ENCODE peak calls at places on chromosomes 1 and 21, in seven cellular contexts. J is A549, K is body of pancreas, F is tibial nerve, L is fibroblast of mammary gland, S is upper lobe of right lung, B is OCI-LY7. G is an unnamed sample.

GRCh38 chr21:35683620-35684019 is 376.7 kb downstream of the SETD4 start:
- DNase-seq in L (no peak), F (no peak), B (no peak), S (no peak), K (no peak), J (no peak), G (no peak)

GRCh38 chr1:38297246-38297645 is 250.7 kb upstream of the POU3F1 start:
- DNase-seq in L (no peak), J (no peak), S (no peak), F (no peak), B (no peak), K (no peak), G (no peak)

GRCh38 chr21:22925032-22925431 is 1926.8 kb downstream of the NCAM2 start:
- DNase-seq in S (no peak), K (no peak), B (no peak), L (no peak), F (no peak), J (no peak), G (no peak)

GRCh38 chr1:46533179-46533864 is 18.1 kb downstream of the KNCN start:
- DNase-seq in S (peak; percentile 75), F (no peak), J (no peak), L (peak; percentile 18), K (peak; percentile 41), B (no peak), G (no peak)

GRCh38 chr1:167542109-167543032 is 11.2 kb downstream of the CREG1 start:
- DNase-seq in F (no peak), J (no peak), L (no peak), K (no peak), S (no peak), B (peak; percentile 45), G (peak; percentile 77)

GRCh38 chr1:192943522-192943921 is 115.6 kb downstream of the UCHL5 start:
- DNase-seq in S (no peak), J (no peak), B (no peak), K (no peak), L (no peak), F (no peak), G (no peak)

GRCh38 chr1:3611170-3612019 is at the start of gene MEGF6:
- DNase-seq in J (peak; percentile 58), B (no peak), K (peak; percentile 78), L (no peak), S (peak; percentile 93), F (no peak), G (peak; percentile 16)

GRCh38 chr1:97743129-97743528 is 177.7 kb downstream of the DPYD start:
- DNase-seq in K (no peak), S (no peak), F (no peak), J (no peak), L (no peak), B (no peak), G (no peak)

GRCh38 chr1:36752891-36753361 is 270.2 kb upstream of the CSF3R start:
- DNase-seq in J (no peak), S (peak; percentile 51), B (no peak), K (no peak), F (no peak), L (no peak), G (peak; percentile 5)

GRCh38 chr1:59150537-59151386 is 146.1 kb upstream of the FGGY start:
- DNase-seq in L (peak; percentile 100), F (peak; percentile 74), S (no peak), K (peak; percentile 44), B (no peak), J (peak; percentile 78), G (peak; percentile 96)

GRCh38 chr1:14835725-14836124 is 237.2 kb downstream of the KAZN start:
- DNase-seq in B (no peak), L (peak; percentile 77), K (no peak), F (no peak), S (no peak), J (no peak), G (no peak)

GRCh38 chr1:204583909-204584632 is 67.9 kb downstream of the MDM4 start:
- DNase-seq in J (no peak), S (no peak), K (peak; percentile 43), B (no peak), L (no peak), F (no peak), G (peak; percentile 49)

GRCh38 chr1:63524166-63524565 is 841 bp downstream of the EFCAB7 start:
- DNase-seq in K (no peak), F (no peak), L (peak; percentile 11), B (peak; percentile 27), S (no peak), J (peak; percentile 2), G (no peak)

GRCh38 chr1:44924835-44925464 is 61.4 kb downstream of the EIF2B3 start:
- DNase-seq in F (no peak), B (peak; percentile 23), L (peak; percentile 89), K (no peak), S (no peak), J (peak; percentile 36), G (peak; percentile 70)

GRCh38 chr1:230839166-230839565 is 29.2 kb downstream of the C1orf198 start:
- DNase-seq in B (no peak), L (no peak), K (no peak), J (no peak), F (no peak), S (no peak), G (no peak)

GRCh38 chr1:39391741-39392679 is 99.4 kb upstream of the BMP8A start:
- DNase-seq in L (peak; percentile 91), S (no peak), J (peak; percentile 74), K (peak; percentile 32), B (no peak), F (peak; percentile 37), G (peak; percentile 82)

GRCh38 chr1:54110991-54111390 is 41.8 kb downstream of the CDCP2 start:
- DNase-seq in F (no peak), S (no peak), K (no peak), L (no peak), B (no peak), J (no peak), G (no peak)

GRCh38 chr21:31710586-31710985 is 21.3 kb downstream of the SCAF4 start:
- DNase-seq in K (no peak), L (peak; percentile 72), F (no peak), J (no peak), B (no peak), S (no peak), G (peak; percentile 30)

GRCh38 chr1:38735651-38736161 is 123.9 kb downstream of the RRAGC start:
- DNase-seq in F (no peak), B (no peak), S (no peak), L (peak; percentile 79), J (no peak), K (no peak), G (peak; percentile 14)

GRCh38 chr1:41835488-41835887 is 83.2 kb downstream of the HIVEP3 start:
- DNase-seq in S (no peak), J (no peak), L (no peak), F (no peak), K (no peak), B (no peak), G (no peak)

GRCh38 chr1:9228589-9228988 is 6.0 kb upstream of the H6PD start:
- DNase-seq in S (no peak), L (no peak), F (no peak), J (no peak), K (no peak), B (no peak), G (peak; percentile 24)

GRCh38 chr21:36499578-36500471 is 19.9 kb upstream of the CLDN14 start:
- DNase-seq in F (no peak), B (no peak), J (no peak), K (peak; percentile 65), S (peak; percentile 70), L (peak; percentile 47), G (peak; percentile 60)

GRCh38 chr1:195097316-195097715 is 1510.9 kb downstream of the KCNT2 start:
- DNase-seq in L (no peak), K (no peak), S (no peak), J (no peak), F (no peak), B (no peak), G (peak; percentile 91)

GRCh38 chr1:176118985-176119384 is 88.1 kb downstream of the COP1 start:
- DNase-seq in J (no peak), L (no peak), B (no peak), K (no peak), F (no peak), S (no peak), G (no peak)

GRCh38 chr1:94754101-94754500 is 66.1 kb upstream of the SLC44A3 start:
- DNase-seq in S (no peak), J (no peak), F (no peak), L (no peak), B (no peak), K (no peak), G (no peak)

GRCh38 chr21:38733973-38734546 is 71.7 kb upstream of the ETS2 start:
- DNase-seq in B (peak; percentile 57), J (peak; percentile 47), F (peak; percentile 99), K (peak; percentile 87), L (peak; percentile 73), S (peak; percentile 93), G (peak; percentile 75)
- TF ChIP-seq CTCF in B (peak; percentile 99), J (peak; percentile 75), F (peak; percentile 92), K (peak; percentile 90), L (peak; percentile 96), S (peak; percentile 91), G (peak; percentile 91)

GRCh38 chr1:27724961-27725373 is 794 bp upstream of the FAM76A start:
- DNase-seq in S (peak; percentile 66), F (peak; percentile 13), J (no peak), K (peak; percentile 8), B (peak; percentile 25), L (no peak), G (peak; percentile 75)

GRCh38 chr1:27726173-27726793 is 522 bp downstream of the FAM76A start:
- DNase-seq in B (peak; percentile 61), L (peak; percentile 21), F (peak; percentile 15), J (peak; percentile 64), S (peak; percentile 85), K (peak; percentile 54), G (peak; percentile 27)

GRCh38 chr1:27727126-27727525 is 1.4 kb downstream of the FAM76A start:
- DNase-seq in B (peak; percentile 7), F (no peak), L (peak; percentile 56), S (no peak), K (no peak), J (no peak), G (peak; percentile 6)

GRCh38 chr1:27725374-27726172 is at the start of gene FAM76A:
- DNase-seq in S (peak; percentile 100), L (peak; percentile 99), F (peak; percentile 99), J (peak; percentile 89), B (peak; percentile 100), K (peak; percentile 100), G (peak; percentile 98)
- TF ChIP-seq CTCF in S (peak; percentile 63), L (peak; percentile 22), F (peak; percentile 47), J (peak; percentile 46), B (peak; percentile 74), K (peak; percentile 62), G (peak; percentile 23)

GRCh38 chr1:25610822-25611630 is 5.6 kb upstream of the MAN1C1 start:
- DNase-seq in L (peak; percentile 37), F (no peak), B (peak; percentile 54), K (no peak), J (no peak), S (no peak), G (no peak)
- TF ChIP-seq CTCF in L (peak; percentile 42), F (no peak), B (peak; percentile 78), K (no peak), J (no peak), S (peak; percentile 17), G (no peak)

GRCh38 chr1:226549937-226550670 is 1.5 kb downstream of the STUM start:
- DNase-seq in K (peak; percentile 77), L (peak; percentile 10), J (peak; percentile 50), S (no peak), B (peak; percentile 74), F (no peak), G (peak; percentile 34)
- TF ChIP-seq CTCF in K (peak; percentile 41), L (no peak), J (no peak), S (peak; percentile 23), B (peak; percentile 65), F (no peak), G (peak; percentile 9)

G was measured in MCF 10A.